ENCODE peak calls at places on chromosomes 3 and 15, in five cellular contexts. M, R, O, N and U are unnamed samples.

GRCh38 chr3:71011565-71012287 is 571.8 kb downstream of the FOXP1 start:
- DNase-seq in M (peak; percentile 44), R (peak; percentile 34), O (no peak), N (no peak), U (no peak)

GRCh38 chr3:196662711-196663571 is 23.4 kb downstream of the NRROS start:
- DNase-seq in M (peak; percentile 41), R (no peak), O (no peak), N (no peak), U (no peak)

GRCh38 chr15:88621789-88622604 is 857 bp downstream of the AEN start:
- DNase-seq in M (peak; percentile 67), R (no peak), O (no peak), N (no peak), U (peak; percentile 62)

GRCh38 chr3:71311320-71312046 is 272.0 kb downstream of the FOXP1 start:
- DNase-seq in M (no peak), R (no peak), O (no peak), N (no peak), U (no peak)

GRCh38 chr3:101865751-101866509 is 16.6 kb downstream of the NFKBIZ start:
- DNase-seq in M (peak; percentile 57), R (no peak), O (peak; percentile 12), N (peak; percentile 27), U (peak; percentile 35)

GRCh38 chr3:16181361-16181760 is 6.9 kb downstream of the GALNT15 start:
- DNase-seq in M (peak; percentile 62), R (no peak), O (no peak), N (no peak), U (no peak)

GRCh38 chr15:60370804-60371700 is 26.7 kb downstream of the ANXA2 start:
- DNase-seq in M (peak; percentile 99), R (no peak), O (peak; percentile 97), N (no peak), U (peak; percentile 98)

GRCh38 chr3:195178124-195178910 is 92.6 kb downstream of the XXYLT1 start:
- DNase-seq in M (no peak), R (no peak), O (no peak), N (peak; percentile 82), U (no peak)

GRCh38 chr3:14832975-14833722 is 14.4 kb downstream of the FGD5 start:
- DNase-seq in M (no peak), R (no peak), O (no peak), N (no peak), U (no peak)

GRCh38 chr3:4394048-4394447 is 73.0 kb downstream of the SUMF1 start:
- DNase-seq in M (peak; percentile 28), R (no peak), O (no peak), N (no peak), U (no peak)

GRCh38 chr3:43048470-43048869 is 57.4 kb downstream of the POMGNT2 start:
- DNase-seq in M (no peak), R (no peak), O (no peak), N (no peak), U (no peak)

GRCh38 chr3:44409640-44410410 is 67.6 kb downstream of the ZNF445 start:
- DNase-seq in M (no peak), R (no peak), O (no peak), N (no peak), U (no peak)

GRCh38 chr3:61577760-61578159 is 16.4 kb downstream of the PTPRG start:
- DNase-seq in M (no peak), R (no peak), O (no peak), N (no peak), U (no peak)

GRCh38 chr3:108453541-108454057 is 56.8 kb downstream of the MYH15 start:
- DNase-seq in M (peak; percentile 63), R (no peak), O (no peak), N (no peak), U (no peak)

GRCh38 chr3:104437131-104437750 is 929.5 kb upstream of the ALCAM start:
- DNase-seq in M (peak; percentile 53), R (no peak), O (peak; percentile 38), N (no peak), U (peak; percentile 55)

GRCh38 chr15:34753236-34753894 is 1.4 kb downstream of the GJD2 start:
- DNase-seq in M (peak; percentile 71), R (no peak), O (no peak), N (no peak), U (peak; percentile 37)

DNA sequence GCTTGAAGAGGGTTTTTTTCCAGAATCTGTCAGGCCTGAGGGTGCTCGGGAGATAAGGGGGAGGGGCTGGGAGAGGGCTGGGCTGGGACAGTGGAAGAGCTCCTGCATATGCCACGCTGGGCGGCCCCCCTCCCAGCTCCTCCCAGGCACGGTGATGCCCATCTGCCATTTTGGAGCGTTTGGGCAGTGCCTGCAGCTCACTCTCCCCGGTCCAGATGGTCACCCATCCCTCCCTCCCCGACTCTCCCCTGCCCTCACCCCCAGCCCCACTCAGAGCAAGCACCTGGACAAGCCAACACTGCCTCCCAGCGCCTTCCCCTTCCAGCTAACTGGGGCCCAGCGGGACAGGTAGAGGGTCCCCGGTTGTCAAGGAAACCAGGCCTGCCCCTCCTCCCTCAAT is 17.6 kb upstream of the CORO2B start:
- DNase-seq in M (no peak), R (no peak), O (no peak), N (no peak), U (no peak)
- H3K4me2 ChIP-seq in M (no peak overlapping the region), R (no peak overlapping the region), O (no peak overlapping the region), N (no peak overlapping the region), U (no peak overlapping the region)

GRCh38 chr3:171591059-171591458 is 130.9 kb upstream of the TNIK start:
- DNase-seq in M (no peak), R (no peak), O (no peak), N (no peak), U (no peak)
- TF ChIP-seq CTCF in M (no peak), R (no peak), O (peak; percentile 10), N (no peak), U (no peak)

GRCh38 chr3:28328188-28329151 is 20.1 kb upstream of the ZCWPW2 start:
- DNase-seq in M (peak; percentile 33), R (no peak), O (no peak), N (no peak), U (no peak)
- H3K4me2 ChIP-seq in M (no peak overlapping the region), R (no peak overlapping the region), O (no peak overlapping the region), N (no peak overlapping the region), U (no peak overlapping the region)

GRCh38 chr3:109679672-109680071 is 342.3 kb upstream of the DPPA4 start:
- DNase-seq in M (no peak), R (no peak), O (no peak), N (no peak), U (no peak)

GRCh38 chr3:109678600-109678999 is 341.3 kb upstream of the DPPA4 start:
- DNase-seq in M (no peak), R (no peak), O (no peak), N (no peak), U (no peak)

GRCh38 chr3:109685084-109686079 is 348.0 kb upstream of the DPPA4 start:
- DNase-seq in M (peak; percentile 99), R (no peak), O (peak; percentile 93), N (peak; percentile 4), U (peak; percentile 60)

GRCh38 chr3:109687626-109688025 is 350.3 kb upstream of the DPPA4 start:
- DNase-seq in M (no peak), R (no peak), O (no peak), N (no peak), U (no peak)

DNA sequence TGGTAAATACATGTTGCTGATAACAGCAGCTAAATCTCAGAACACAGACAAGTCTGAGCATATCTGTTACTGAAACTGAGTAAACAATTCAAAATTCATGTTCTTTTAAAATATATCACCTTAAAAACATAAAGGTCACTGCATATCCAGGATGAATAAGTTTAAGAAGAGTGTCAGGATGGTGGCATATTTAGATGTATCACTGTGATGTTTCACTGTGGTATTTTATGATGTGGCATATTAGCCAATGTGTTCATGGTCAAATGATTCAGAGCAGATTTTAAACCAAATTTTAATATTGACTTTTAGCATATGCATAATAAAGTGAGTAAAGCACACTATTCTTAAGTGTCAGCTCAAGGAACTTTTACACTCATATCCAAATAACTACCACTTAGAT is 346.4 kb upstream of the DPPA4 start:
- DNase-seq in M (no peak), R (no peak), O (no peak), N (no peak), U (no peak)
- TF ChIP-seq CTCF in M (no peak), R (no peak), O (no peak), N (no peak), U (no peak)

GRCh38 chr15:82966671-82967071 is 14.2 kb upstream of the HOMER2 start:
- DNase-seq in M (no peak), R (peak; percentile 51), O (no peak), N (no peak), U (no peak)

GRCh38 chr15:82964890-82965289 is 12.4 kb upstream of the HOMER2 start:
- DNase-seq in M (no peak), R (no peak), O (no peak), N (no peak), U (no peak)

GRCh38 chr15:82959423-82959822 is 6.9 kb upstream of the HOMER2 start:
- DNase-seq in M (no peak), R (no peak), O (no peak), N (no peak), U (no peak)

GRCh38 chr15:82960766-82961165 is 8.2 kb upstream of the HOMER2 start:
- DNase-seq in M (no peak), R (no peak), O (no peak), N (no peak), U (no peak)

DNA sequence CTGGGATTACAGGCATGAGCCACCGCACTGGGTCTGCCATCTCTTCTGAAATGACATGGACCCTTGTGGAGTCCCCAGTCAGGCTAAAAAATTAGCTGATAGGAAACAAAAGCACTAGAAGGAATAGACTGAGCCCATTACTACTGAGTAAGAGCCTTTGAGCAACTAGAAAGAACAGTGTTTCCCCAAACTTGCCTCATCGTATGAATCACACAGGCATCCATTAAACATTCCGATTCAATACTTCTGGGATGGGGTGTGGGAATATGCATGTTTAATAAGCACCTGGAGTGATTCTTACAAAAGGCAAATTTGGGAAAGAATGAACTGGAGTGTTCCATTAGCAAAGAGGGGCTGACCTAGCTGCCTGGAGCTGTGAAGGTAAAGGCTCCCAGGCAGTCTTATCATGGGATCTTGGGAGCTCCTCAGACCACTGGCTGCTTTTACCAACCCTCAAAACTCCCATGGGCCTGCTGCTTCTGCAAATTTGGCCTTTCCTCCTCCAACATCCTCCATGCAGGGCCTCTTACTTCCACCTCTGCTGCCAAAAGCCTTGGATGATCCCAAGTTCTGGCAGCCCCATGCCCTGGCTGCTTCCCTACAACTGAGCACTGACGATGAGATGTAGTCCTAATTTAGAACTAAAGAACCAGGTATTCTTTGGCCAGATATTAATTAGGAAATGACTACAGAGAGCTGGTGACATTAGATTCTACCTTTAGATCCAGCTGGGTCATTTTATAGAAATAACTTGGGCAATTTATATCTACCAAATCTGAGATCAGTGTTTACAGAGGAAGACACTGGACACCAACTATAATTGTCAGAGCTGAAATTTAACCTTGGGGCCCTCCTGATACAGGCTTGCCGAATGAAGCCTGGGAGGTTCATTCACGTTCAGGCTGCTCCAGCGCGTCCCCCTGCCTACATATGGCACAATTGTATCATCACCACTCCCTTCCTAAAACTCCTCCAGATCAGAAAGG is 11.1 kb upstream of the HOMER2 start:
- DNase-seq in M (no peak), R (no peak), O (no peak), N (no peak), U (no peak)
- H3K4me2 ChIP-seq in M (no peak overlapping the region), R (no peak overlapping the region), O (no peak overlapping the region), N (no peak overlapping the region), U (no peak overlapping the region)